ENCODE peak calls at places on chromosomes 1 and 21, in nine cellular contexts. R, L, Q, E, U, X, O, D and V are unnamed samples.

GRCh38 chr1:18662286-18662639 is 31.6 kb downstream of the PAX7 start:
- DNase-seq in R (no peak), L (no peak), Q (no peak), E (no peak), U (no peak), X (no peak), O (no peak), D (no peak), V (peak)

GRCh38 chr1:151710187-151710586 is 6.4 kb downstream of the CELF3 start:
- DNase-seq in R (peak), L (no peak), Q (peak), E (peak), U (no peak), X (peak), O (no peak), D (peak), V (peak)

GRCh38 chr21:17191346-17191993 is 321.4 kb upstream of the CXADR start:
- DNase-seq in R (no peak), L (no peak), Q (no peak), E (no peak), U (no peak), X (no peak), O (no peak), D (no peak), V (no peak)

GRCh38 chr1:80113168-80114038 is 1106.9 kb upstream of the ADGRL4 start:
- DNase-seq in R (no peak), L (no peak), Q (no peak), E (no peak), U (no peak), X (no peak), O (no peak), D (no peak), V (no peak)

GRCh38 chr1:204207136-204207616 is 6.6 kb downstream of the GOLT1A start:
- DNase-seq in R (peak), L (peak), Q (peak), E (peak), U (peak), X (peak), O (peak), D (peak), V (peak)

GRCh38 chr1:167628754-167629515 is 1.1 kb upstream of the RCSD1 start:
- DNase-seq in R (peak), L (no peak), Q (no peak), E (no peak), U (no peak), X (no peak), O (no peak), D (no peak), V (no peak)

GRCh38 chr21:16007933-16008332 is 278.2 kb downstream of the USP25 start:
- DNase-seq in R (no peak), L (no peak), Q (no peak), E (no peak), U (no peak), X (no peak), O (no peak), D (no peak), V (no peak)

GRCh38 chr1:24558902-24559791 is 3.3 kb downstream of the NCMAP start:
- DNase-seq in R (peak), L (no peak), Q (peak), E (peak), U (peak), X (no peak), O (peak), D (peak), V (peak)

GRCh38 chr1:94281361-94282142 is 44.2 kb upstream of the ARHGAP29 start:
- DNase-seq in R (no peak), L (no peak), Q (peak), E (peak), U (no peak), X (no peak), O (peak), D (no peak), V (no peak)

GRCh38 chr1:40042337-40042736 is 1.8 kb downstream of the CAP1 start:
- DNase-seq in R (no peak), L (no peak), Q (no peak), E (peak), U (no peak), X (no peak), O (no peak), D (no peak), V (no peak)

GRCh38 chr1:81695741-81696140 is 105.0 kb upstream of the ADGRL2 start:
- DNase-seq in R (no peak), L (no peak), Q (peak), E (peak), U (no peak), X (no peak), O (no peak), D (no peak), V (peak)

GRCh38 chr1:12525311-12526181 is 92.5 kb downstream of the DHRS3 start:
- DNase-seq in R (no peak), L (peak), Q (peak), E (no peak), U (peak), X (no peak), O (no peak), D (no peak), V (peak)

GRCh38 chr1:212827831-212828278 is 19.6 kb downstream of the SPATA45 start:
- DNase-seq in R (no peak), L (no peak), Q (no peak), E (no peak), U (no peak), X (no peak), O (no peak), D (no peak), V (no peak)

GRCh38 chr21:36699546-36700294 is 805 bp downstream of the SIM2 start:
- DNase-seq in R (peak), L (no peak), Q (no peak), E (no peak), U (no peak), X (no peak), O (no peak), D (no peak), V (peak)

GRCh38 chr21:29091032-29091431 is 17.6 kb upstream of the CCT8 start:
- DNase-seq in R (no peak), L (no peak), Q (peak), E (peak), U (no peak), X (no peak), O (no peak), D (no peak), V (peak)

GRCh38 chr1:233863901-233864545 is 40.5 kb upstream of the SLC35F3 start:
- DNase-seq in R (no peak), L (no peak), Q (no peak), E (no peak), U (no peak), X (no peak), O (no peak), D (no peak), V (no peak)

GRCh38 chr1:27098447-27099153 is 56.3 kb downstream of the SLC9A1 start:
- DNase-seq in R (no peak), L (no peak), Q (no peak), E (no peak), U (no peak), X (no peak), O (no peak), D (no peak), V (no peak)

GRCh38 chr1:165143437-165144065 is 213.0 kb downstream of the LMX1A start:
- DNase-seq in R (peak), L (no peak), Q (peak), E (no peak), U (no peak), X (peak), O (no peak), D (no peak), V (no peak)

GRCh38 chr1:7608628-7609295 is 162.3 kb upstream of the VAMP3 start:
- DNase-seq in R (peak), L (no peak), Q (no peak), E (peak), U (peak), X (no peak), O (no peak), D (no peak), V (peak)

GRCh38 chr21:29376556-29376955 is 77.8 kb downstream of the BACH1 start:
- DNase-seq in R (peak), L (no peak), Q (peak), E (peak), U (no peak), X (peak), O (peak), D (no peak), V (peak)

GRCh38 chr1:52825868-52826267 is 16.7 kb upstream of the ZYG11A start:
- DNase-seq in R (no peak), L (no peak), Q (peak), E (no peak), U (no peak), X (no peak), O (no peak), D (no peak), V (no peak)

GRCh38 chr1:157992031-157992568 is 1.3 kb upstream of the KIRREL1 start:
- DNase-seq in R (peak), L (peak), Q (peak), E (peak), U (peak), X (peak), O (no peak), D (peak), V (peak)

GRCh38 chr21:46051379-46051770 is 46.5 kb upstream of the COL6A2 start:
- DNase-seq in R (no peak), L (peak), Q (no peak), E (no peak), U (no peak), X (no peak), O (no peak), D (no peak), V (no peak)

GRCh38 chr21:45318556-45319341 is 31.1 kb upstream of the POFUT2 start:
- DNase-seq in R (peak), L (peak), Q (peak), E (no peak), U (peak), X (no peak), O (peak), D (no peak), V (peak)

GRCh38 chr1:204130989-204131892 is 20.6 kb downstream of the ETNK2 start:
- DNase-seq in R (no peak), L (no peak), Q (peak), E (peak), U (no peak), X (no peak), O (peak), D (no peak), V (peak)

GRCh38 chr1:16078925-16079656 is 5.6 kb upstream of the FAM131C start:
- DNase-seq in R (peak), L (peak), Q (peak), E (peak), U (peak), X (peak), O (no peak), D (peak), V (peak)

GRCh38 chr1:241964550-241965241 is 7.1 kb downstream of the BECN2 start:
- DNase-seq in R (no peak), L (peak), Q (peak), E (no peak), U (no peak), X (no peak), O (no peak), D (no peak), V (peak)

GRCh38 chr1:116826818-116827606 is 72.8 kb downstream of the CD2 start:
- DNase-seq in R (no peak), L (no peak), Q (peak), E (peak), U (no peak), X (peak), O (no peak), D (no peak), V (no peak)